ENCODE peak calls at places on chromosomes 16 and 17, in eight cellular contexts. U, G, R, E, A, H, J and S are unnamed samples.
A peak's percentile ranks its signal among the peaks of the same experiment; 100 is the strongest.

GRCh38 chr16:14331020-14331419 is 259.9 kb downstream of the MRTFB start:
- DNase-seq in E (no peak), A (no peak), U (no peak), R (no peak), H (no peak), J (no peak), G (no peak), S (no peak)

GRCh38 chr16:46976550-46976949 is 3.1 kb upstream of the DNAJA2 start:
- DNase-seq in R (no peak), U (no peak), E (no peak), H (no peak), J (no peak), G (no peak), A (no peak), S (no peak)

GRCh38 chr16:31215287-31216115 is 1.4 kb downstream of the PYDC1 start:
- DNase-seq in U (peak; percentile 51), H (no peak), E (no peak), A (no peak), J (no peak), R (no peak), G (peak; percentile 50), S (peak; percentile 56)

GRCh38 chr17:4440690-4441686 is 7.2 kb downstream of the SPNS3 start:
- DNase-seq in E (no peak), U (peak; percentile 32), A (no peak), G (no peak), J (no peak), H (no peak), R (no peak), S (peak; percentile 63)

GRCh38 chr17:76132574-76133338 is 8.3 kb downstream of the FOXJ1 start:
- DNase-seq in H (no peak), R (no peak), U (no peak), A (no peak), E (no peak), G (no peak), J (no peak), S (no peak)

GRCh38 chr17:79619636-79620206 is 8.9 kb upstream of the RBFOX3 start:
- DNase-seq in E (no peak), R (no peak), U (peak; percentile 5), H (no peak), A (no peak), G (no peak), J (peak; percentile 45), S (no peak)

GRCh38 chr17:45440161-45440859 is 7.6 kb upstream of the ARHGAP27 start:
- DNase-seq in J (no peak), E (no peak), A (no peak), U (no peak), H (no peak), R (no peak), G (no peak), S (peak; percentile 33)

GRCh38 chr17:4167786-4168185 is 24.8 kb downstream of the CYB5D2 start:
- DNase-seq in E (no peak), R (no peak), J (no peak), G (no peak), H (no peak), U (no peak), A (no peak), S (no peak)

GRCh38 chr16:19753815-19754643 is 36.0 kb downstream of the IQCK start:
- DNase-seq in G (no peak), A (no peak), U (no peak), E (no peak), H (no peak), R (peak; percentile 35), J (no peak), S (peak; percentile 87)

GRCh38 chr16:50711862-50712567 is 18.6 kb downstream of the NOD2 start:
- DNase-seq in E (no peak), H (no peak), A (no peak), U (no peak), R (no peak), G (no peak), J (no peak), S (no peak)

GRCh38 chr16:86520317-86521210 is 10.2 kb downstream of the FOXF1 start:
- DNase-seq in R (no peak), H (no peak), E (no peak), A (no peak), J (no peak), G (no peak), U (no peak), S (no peak)
- TF ChIP-seq CTCF in R (no peak), H (no peak), E (no peak), A (no peak), J (no peak), G (no peak), U (no peak), S (no peak)

DNA sequence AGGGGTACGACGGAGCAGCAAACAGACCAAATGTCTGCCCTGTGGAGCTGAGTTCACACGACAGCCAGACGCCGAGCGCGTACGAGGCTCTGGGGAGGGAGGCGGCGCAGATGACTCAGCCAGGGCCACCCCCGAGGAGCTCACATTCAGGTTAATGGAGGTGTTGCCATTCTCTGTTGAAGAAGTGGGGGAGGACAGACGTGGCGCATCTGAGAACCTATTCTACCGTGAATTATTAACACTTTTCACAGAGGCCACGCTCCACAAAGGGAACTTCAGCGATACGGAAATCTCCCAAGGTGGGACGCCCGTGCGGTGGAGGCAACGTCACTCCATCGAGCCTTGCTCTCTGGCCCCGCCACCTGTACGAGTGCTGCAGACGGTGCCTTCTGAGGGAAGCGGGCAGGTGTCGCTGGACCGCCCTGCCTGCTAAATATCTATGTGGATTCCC is 19.2 kb downstream of the ABR start:
- DNase-seq in G (no peak), U (no peak), H (no peak), J (no peak), A (no peak), E (no peak), R (no peak), S (no peak)
- H3K4me3 ChIP-seq in G (no peak overlapping the region), U (no peak overlapping the region), H (no peak overlapping the region), J (no peak overlapping the region), A (no peak overlapping the region), E (no peak overlapping the region), R (no peak overlapping the region), S (no peak overlapping the region)

DNA sequence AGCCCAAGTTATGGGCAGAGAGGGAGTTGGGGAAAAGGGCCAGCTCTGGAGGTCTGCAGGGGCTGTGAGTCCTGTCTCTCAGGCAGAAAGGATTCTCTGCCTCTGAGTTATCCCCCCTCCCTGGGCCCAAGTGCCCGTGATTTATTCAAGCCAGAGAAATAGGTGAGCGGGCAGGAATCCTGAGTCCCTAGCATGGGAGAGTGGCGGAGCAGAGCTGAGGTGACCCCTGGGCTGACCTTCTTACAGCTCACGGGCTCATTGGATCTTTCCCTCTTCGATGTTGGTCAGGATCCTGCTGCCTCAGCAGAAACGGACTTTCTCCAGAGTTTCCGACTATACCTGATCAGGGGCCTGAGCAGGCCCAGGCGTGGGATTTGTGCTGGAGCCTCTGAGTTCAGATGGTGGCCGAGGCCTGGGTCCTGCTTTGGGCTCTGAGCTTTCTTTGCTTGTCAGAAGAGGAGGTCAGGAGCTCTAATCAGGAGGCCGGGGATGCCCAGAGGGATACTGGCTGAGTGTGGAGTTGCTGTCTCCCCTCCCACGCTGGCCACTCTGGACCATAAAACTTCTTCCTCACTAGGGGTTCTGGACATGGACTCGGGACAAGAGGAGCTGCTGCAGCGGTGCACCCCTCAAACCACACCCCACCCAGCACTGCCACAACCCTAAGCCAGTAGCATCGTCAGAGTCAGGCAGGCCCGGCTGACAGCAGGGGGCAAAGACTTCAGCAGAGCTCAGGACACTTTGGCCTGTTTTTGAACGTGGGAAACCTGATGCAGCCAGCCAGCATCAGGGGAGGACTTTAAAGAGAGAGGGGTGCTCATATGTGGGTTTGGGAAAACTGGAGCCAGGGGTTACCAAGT is 9.9 kb downstream of the MEOX1 start:
- DNase-seq in U (no peak), E (no peak), G (no peak), R (no peak), A (no peak), J (no peak), H (no peak), S (no peak)
- TF ChIP-seq CTCF in U (no peak), E (no peak), G (no peak), R (no peak), A (no peak), J (no peak), H (no peak), S (no peak)

DNA sequence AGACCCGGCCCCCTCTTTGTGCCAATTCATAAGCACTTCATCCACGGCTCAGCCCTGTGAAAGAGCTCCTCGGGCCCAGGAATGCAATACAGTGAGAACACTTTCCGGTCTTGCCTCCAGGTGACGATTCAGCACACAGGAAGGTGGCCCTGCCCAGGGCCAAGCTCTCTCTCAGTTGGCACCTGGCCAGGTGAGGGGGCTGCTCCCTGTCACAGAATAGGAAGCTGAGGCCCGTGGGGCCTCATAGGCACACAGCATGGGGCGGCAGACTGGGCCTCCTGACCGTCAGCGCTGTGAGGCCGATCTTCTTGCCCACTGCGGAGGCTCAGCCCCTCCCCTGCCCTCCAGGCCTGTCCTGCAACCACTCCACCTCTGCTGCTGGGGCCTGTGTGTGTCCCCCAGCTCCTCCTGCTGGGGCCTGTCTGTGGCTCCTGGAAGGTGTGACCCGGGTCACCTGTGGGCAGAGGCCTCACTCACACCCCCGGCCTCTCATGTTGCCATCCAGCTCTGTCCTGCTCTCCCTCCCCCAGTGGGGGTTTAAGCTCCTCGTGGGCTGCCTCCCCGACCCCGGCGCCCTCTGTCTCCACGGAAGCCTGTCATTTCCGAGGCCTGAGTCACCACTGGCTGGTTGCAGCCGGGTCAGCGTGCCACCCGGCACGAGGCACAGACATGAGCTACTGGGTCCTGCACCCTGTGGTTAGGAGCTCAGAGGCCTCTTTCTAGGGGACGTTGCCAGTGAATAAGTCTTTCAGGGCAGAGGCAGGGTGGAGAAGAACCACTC is 114.4 kb downstream of the SEC14L1 start:
- DNase-seq in E (no peak), G (peak; percentile 91), R (peak; percentile 82), J (peak; percentile 83), H (no peak), A (no peak), U (no peak), S (peak; percentile 83)
- H3K4me3 ChIP-seq in E (no peak overlapping the region), G (no peak overlapping the region), R (no peak overlapping the region), J (no peak overlapping the region), H (no peak overlapping the region), A (no peak overlapping the region), U (no peak overlapping the region), S (no peak overlapping the region)

DNA sequence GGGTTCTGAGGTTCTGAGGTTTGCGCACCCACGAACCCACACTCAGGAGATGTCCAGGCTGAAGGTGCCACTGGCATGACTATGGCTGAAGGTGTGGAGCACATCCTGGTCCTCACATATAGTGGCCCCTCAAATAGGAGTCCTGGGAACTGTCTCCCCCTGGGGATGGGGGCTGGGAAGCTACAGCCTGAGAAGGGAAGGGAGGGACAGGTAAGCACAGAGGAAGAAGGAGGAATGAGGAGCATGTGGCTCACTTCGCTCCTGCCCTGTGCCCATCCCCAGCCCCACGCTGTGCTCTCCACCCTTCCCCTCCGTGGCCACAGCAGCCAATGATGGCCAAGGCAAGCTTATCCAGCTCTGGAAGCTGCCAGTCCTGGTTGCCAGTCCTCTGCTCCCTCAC is 123.9 kb upstream of the LHX1 start:
- DNase-seq in E (no peak), U (no peak), A (no peak), G (no peak), R (no peak), H (no peak), J (no peak), S (no peak)
- TF ChIP-seq CTCF in E (no peak), U (no peak), A (no peak), G (no peak), R (no peak), H (no peak), J (no peak), S (no peak)

GRCh38 chr16:29943846-29944669 is 17.8 kb upstream of the TMEM219 start:
- DNase-seq in U (peak; percentile 74), H (peak; percentile 99), G (peak; percentile 96), J (no peak), R (peak; percentile 97), E (peak; percentile 98), A (peak; percentile 43), S (peak; percentile 98)
- H3K4me3 ChIP-seq in U (no peak overlapping the region), H (no peak overlapping the region), G (no peak overlapping the region), J (no peak overlapping the region), R (no peak overlapping the region), E (peak overlapping the region; percentile 6), A (no peak overlapping the region), S (no peak overlapping the region)